ENCODE peak calls at places on chromosome 5, in nine cellular contexts. One of them, this sample, is unnamed.
A peak's percentile ranks its signal among the peaks of the same experiment; 100 is the strongest.

GRCh38 chr5:98635631-98636030 is 137.8 kb upstream of the RGMB start:
- DNase-seq in lower lobe of right lung: no peak
- DNase-seq in esophagus muscularis mucosa: no peak
- DNase-seq in retinal pigment epithelial cell: no peak
- DNase-seq in kidney: no peak
- DNase-seq in astrocyte of the spinal cord: peak; percentile 47
- DNase-seq in left ventricle myocardium inferior: no peak
- DNase-seq in A549: peak; percentile 14
- DNase-seq in PC-3: no peak
- DNase-seq in this sample: no peak

GRCh38 chr5:134273642-134274361 is 47.9 kb upstream of the PPP2CA start:
- DNase-seq in astrocyte of the spinal cord: no peak
- DNase-seq in retinal pigment epithelial cell: no peak
- DNase-seq in kidney: no peak
- DNase-seq in PC-3: no peak
- DNase-seq in left ventricle myocardium inferior: no peak
- DNase-seq in A549: no peak
- DNase-seq in lower lobe of right lung: no peak
- DNase-seq in esophagus muscularis mucosa: no peak
- DNase-seq in this sample: no peak

GRCh38 chr5:81826128-81826527 is 75.2 kb upstream of the SSBP2 start:
- DNase-seq in esophagus muscularis mucosa: no peak
- DNase-seq in PC-3: no peak
- DNase-seq in lower lobe of right lung: no peak
- DNase-seq in A549: no peak
- DNase-seq in astrocyte of the spinal cord: no peak
- DNase-seq in left ventricle myocardium inferior: no peak
- DNase-seq in kidney: no peak
- DNase-seq in retinal pigment epithelial cell: no peak
- DNase-seq in this sample: peak; percentile 7

GRCh38 chr5:63760965-63761364 is 201.3 kb downstream of the HTR1A start:
- DNase-seq in lower lobe of right lung: no peak
- DNase-seq in PC-3: no peak
- DNase-seq in esophagus muscularis mucosa: no peak
- DNase-seq in left ventricle myocardium inferior: no peak
- DNase-seq in A549: no peak
- DNase-seq in retinal pigment epithelial cell: no peak
- DNase-seq in astrocyte of the spinal cord: no peak
- DNase-seq in kidney: no peak
- DNase-seq in this sample: no peak

GRCh38 chr5:135344351-135344750 is 54.7 kb downstream of the MACROH2A1 start:
- DNase-seq in left ventricle myocardium inferior: no peak
- DNase-seq in kidney: no peak
- DNase-seq in PC-3: no peak
- DNase-seq in retinal pigment epithelial cell: no peak
- DNase-seq in esophagus muscularis mucosa: no peak
- DNase-seq in A549: no peak
- DNase-seq in lower lobe of right lung: no peak
- DNase-seq in astrocyte of the spinal cord: peak; percentile 40
- DNase-seq in this sample: no peak

GRCh38 chr5:175216991-175217390 is 227.0 kb downstream of the DRD1 start:
- DNase-seq in A549: no peak
- DNase-seq in astrocyte of the spinal cord: no peak
- DNase-seq in retinal pigment epithelial cell: no peak
- DNase-seq in lower lobe of right lung: no peak
- DNase-seq in PC-3: peak; percentile 57
- DNase-seq in left ventricle myocardium inferior: no peak
- DNase-seq in kidney: no peak
- DNase-seq in esophagus muscularis mucosa: no peak
- DNase-seq in this sample: peak; percentile 83

GRCh38 chr5:108295588-108296368 is 86.1 kb downstream of the FBXL17 start:
- DNase-seq in PC-3: peak; percentile 55
- DNase-seq in retinal pigment epithelial cell: no peak
- DNase-seq in left ventricle myocardium inferior: no peak
- DNase-seq in astrocyte of the spinal cord: peak; percentile 12
- DNase-seq in esophagus muscularis mucosa: no peak
- DNase-seq in A549: no peak
- DNase-seq in kidney: no peak
- DNase-seq in lower lobe of right lung: no peak
- DNase-seq in this sample: no peak

GRCh38 chr5:147481376-147481775 is 28.5 kb downstream of the DPYSL3 start:
- DNase-seq in lower lobe of right lung: no peak
- DNase-seq in astrocyte of the spinal cord: peak; percentile 90
- DNase-seq in left ventricle myocardium inferior: no peak
- DNase-seq in esophagus muscularis mucosa: no peak
- DNase-seq in retinal pigment epithelial cell: no peak
- DNase-seq in PC-3: no peak
- DNase-seq in kidney: no peak
- DNase-seq in A549: no peak
- DNase-seq in this sample: peak; percentile 69

DNA sequence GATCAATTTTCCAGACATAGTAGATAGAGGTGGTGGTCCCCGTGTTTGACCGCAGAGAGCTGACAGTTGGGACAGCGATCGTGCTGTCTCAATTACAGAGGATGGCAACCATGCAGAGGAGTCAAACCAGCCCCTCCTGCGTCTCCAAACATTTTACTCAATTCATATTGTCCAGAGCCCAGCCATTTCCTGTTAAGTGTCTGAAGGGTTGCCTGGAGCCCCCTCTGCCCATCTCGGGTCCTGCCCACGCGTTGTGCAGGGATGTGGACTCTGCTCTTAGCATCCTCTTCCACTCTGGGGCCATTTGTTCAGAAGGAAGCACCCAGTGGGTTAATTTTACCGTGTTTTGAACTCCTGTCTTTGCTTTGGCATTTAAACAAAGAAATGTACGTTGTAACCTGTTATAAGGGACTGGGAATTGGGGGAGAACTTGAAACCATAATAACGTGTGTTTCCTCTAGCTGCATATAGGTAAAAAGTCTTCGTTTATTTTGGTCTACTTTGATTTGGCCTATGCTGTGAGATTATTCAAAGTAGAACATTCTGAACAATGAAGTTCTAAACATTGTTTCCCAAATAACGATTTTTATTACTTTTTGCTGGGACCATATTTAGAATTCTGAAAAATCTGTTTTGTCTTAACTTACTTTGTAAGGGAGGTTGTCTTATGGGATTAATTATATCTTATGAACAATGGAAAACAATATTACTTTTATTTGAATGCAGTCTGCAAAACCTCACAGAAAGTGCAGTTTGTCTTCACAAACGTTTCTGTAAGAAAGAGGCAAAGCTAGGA is 901 bp downstream of the EGFLAM start:
- DNase-seq in PC-3: no peak
- DNase-seq in lower lobe of right lung: no peak
- DNase-seq in left ventricle myocardium inferior: no peak
- DNase-seq in astrocyte of the spinal cord: no peak
- DNase-seq in retinal pigment epithelial cell: no peak
- DNase-seq in A549: no peak
- DNase-seq in esophagus muscularis mucosa: no peak
- DNase-seq in kidney: no peak
- DNase-seq in this sample: no peak
- H3K4me3 ChIP-seq in PC-3: peak overlapping the region; percentile 52
- H3K4me3 ChIP-seq in lower lobe of right lung: peak overlapping the region; percentile 45
- H3K4me3 ChIP-seq in left ventricle myocardium inferior: peak overlapping the region; percentile 72
- H3K4me3 ChIP-seq in astrocyte of the spinal cord: no peak overlapping the region
- H3K4me3 ChIP-seq in retinal pigment epithelial cell: peak overlapping the region; percentile 39
- H3K4me3 ChIP-seq in A549: peak overlapping the region; percentile 49
- H3K4me3 ChIP-seq in esophagus muscularis mucosa: peak overlapping the region; percentile 56
- H3K4me3 ChIP-seq in kidney: no peak overlapping the region
- H3K4me3 ChIP-seq in this sample: no peak overlapping the region

GRCh38 chr5:149152317-149152746 is 11.0 kb downstream of the ABLIM3 start:
- DNase-seq in lower lobe of right lung: no peak
- DNase-seq in kidney: no peak
- DNase-seq in astrocyte of the spinal cord: no peak
- DNase-seq in left ventricle myocardium inferior: no peak
- DNase-seq in PC-3: peak; percentile 62
- DNase-seq in esophagus muscularis mucosa: no peak
- DNase-seq in retinal pigment epithelial cell: no peak
- DNase-seq in A549: peak; percentile 62
- DNase-seq in this sample: no peak

GRCh38 chr5:149150457-149150856 is 9.2 kb downstream of the ABLIM3 start:
- DNase-seq in A549: no peak
- DNase-seq in left ventricle myocardium inferior: no peak
- DNase-seq in lower lobe of right lung: no peak
- DNase-seq in retinal pigment epithelial cell: no peak
- DNase-seq in kidney: no peak
- DNase-seq in astrocyte of the spinal cord: no peak
- DNase-seq in PC-3: no peak
- DNase-seq in esophagus muscularis mucosa: no peak
- DNase-seq in this sample: no peak

GRCh38 chr5:149153193-149153750 is 12.0 kb downstream of the ABLIM3 start:
- DNase-seq in retinal pigment epithelial cell: no peak
- DNase-seq in left ventricle myocardium inferior: no peak
- DNase-seq in A549: no peak
- DNase-seq in kidney: no peak
- DNase-seq in astrocyte of the spinal cord: no peak
- DNase-seq in PC-3: no peak
- DNase-seq in esophagus muscularis mucosa: no peak
- DNase-seq in lower lobe of right lung: no peak
- DNase-seq in this sample: no peak

GRCh38 chr5:149149942-149150341 is 8.6 kb downstream of the ABLIM3 start:
- DNase-seq in A549: no peak
- DNase-seq in astrocyte of the spinal cord: no peak
- DNase-seq in kidney: no peak
- DNase-seq in esophagus muscularis mucosa: no peak
- DNase-seq in left ventricle myocardium inferior: no peak
- DNase-seq in PC-3: no peak
- DNase-seq in retinal pigment epithelial cell: no peak
- DNase-seq in lower lobe of right lung: no peak
- DNase-seq in this sample: no peak

GRCh38 chr5:149151717-149152116 is 10.4 kb downstream of the ABLIM3 start:
- DNase-seq in PC-3: peak; percentile 77
- DNase-seq in lower lobe of right lung: no peak
- DNase-seq in left ventricle myocardium inferior: no peak
- DNase-seq in A549: peak; percentile 29
- DNase-seq in astrocyte of the spinal cord: no peak
- DNase-seq in retinal pigment epithelial cell: no peak
- DNase-seq in kidney: no peak
- DNase-seq in esophagus muscularis mucosa: no peak
- DNase-seq in this sample: no peak
- TF ChIP-seq CTCF in PC-3: peak; percentile 93
- TF ChIP-seq CTCF in lower lobe of right lung: peak; percentile 9
- TF ChIP-seq CTCF in left ventricle myocardium inferior: peak; percentile 29
- TF ChIP-seq CTCF in A549: peak; percentile 20
- TF ChIP-seq CTCF in astrocyte of the spinal cord: no peak
- TF ChIP-seq CTCF in retinal pigment epithelial cell: peak; percentile 38
- TF ChIP-seq CTCF in kidney: peak; percentile 7
- TF ChIP-seq CTCF in esophagus muscularis mucosa: peak; percentile 16
- TF ChIP-seq CTCF in this sample: peak; percentile 31

GRCh38 chr5:179822444-179822990 is 1.8 kb downstream of the SQSTM1 start:
- DNase-seq in astrocyte of the spinal cord: no peak
- DNase-seq in lower lobe of right lung: peak; percentile 40
- DNase-seq in PC-3: no peak
- DNase-seq in retinal pigment epithelial cell: no peak
- DNase-seq in left ventricle myocardium inferior: no peak
- DNase-seq in A549: no peak
- DNase-seq in esophagus muscularis mucosa: no peak
- DNase-seq in kidney: peak; percentile 76
- DNase-seq in this sample: no peak

GRCh38 chr5:179820127-179820482 is 600 bp upstream of the SQSTM1 start:
- DNase-seq in left ventricle myocardium inferior: no peak
- DNase-seq in A549: peak; percentile 60
- DNase-seq in lower lobe of right lung: no peak
- DNase-seq in esophagus muscularis mucosa: no peak
- DNase-seq in PC-3: no peak
- DNase-seq in retinal pigment epithelial cell: no peak
- DNase-seq in astrocyte of the spinal cord: no peak
- DNase-seq in kidney: no peak
- DNase-seq in this sample: no peak

GRCh38 chr5:179820483-179821297 is at the start of gene SQSTM1:
- DNase-seq in astrocyte of the spinal cord: peak; percentile 82
- DNase-seq in kidney: peak; percentile 96
- DNase-seq in A549: peak; percentile 87
- DNase-seq in left ventricle myocardium inferior: peak; percentile 87
- DNase-seq in PC-3: peak; percentile 75
- DNase-seq in esophagus muscularis mucosa: peak; percentile 93
- DNase-seq in retinal pigment epithelial cell: no peak
- DNase-seq in lower lobe of right lung: peak; percentile 88
- DNase-seq in this sample: no peak

GRCh38 chr5:179822059-179822432 is 1.3 kb downstream of the SQSTM1 start:
- DNase-seq in retinal pigment epithelial cell: no peak
- DNase-seq in kidney: no peak
- DNase-seq in A549: no peak
- DNase-seq in astrocyte of the spinal cord: no peak
- DNase-seq in left ventricle myocardium inferior: no peak
- DNase-seq in lower lobe of right lung: peak; percentile 16
- DNase-seq in esophagus muscularis mucosa: no peak
- DNase-seq in PC-3: no peak
- DNase-seq in this sample: no peak

GRCh38 chr5:179821298-179822058 is 773 bp downstream of the SQSTM1 start:
- DNase-seq in lower lobe of right lung: peak; percentile 97
- DNase-seq in retinal pigment epithelial cell: peak; percentile 77
- DNase-seq in PC-3: peak; percentile 80
- DNase-seq in A549: peak; percentile 92
- DNase-seq in astrocyte of the spinal cord: peak; percentile 97
- DNase-seq in esophagus muscularis mucosa: peak; percentile 98
- DNase-seq in left ventricle myocardium inferior: peak; percentile 97
- DNase-seq in kidney: peak; percentile 99
- DNase-seq in this sample: peak; percentile 76
- H3K4me3 ChIP-seq in lower lobe of right lung: peak overlapping the region; percentile 97
- H3K4me3 ChIP-seq in retinal pigment epithelial cell: peak overlapping the region; percentile 74
- H3K4me3 ChIP-seq in PC-3: peak overlapping the region; percentile 93
- H3K4me3 ChIP-seq in A549: peak overlapping the region; percentile 81
- H3K4me3 ChIP-seq in astrocyte of the spinal cord: peak overlapping the region; percentile 80
- H3K4me3 ChIP-seq in esophagus muscularis mucosa: peak overlapping the region; percentile 97
- H3K4me3 ChIP-seq in left ventricle myocardium inferior: peak overlapping the region; percentile 91
- H3K4me3 ChIP-seq in kidney: peak overlapping the region; percentile 84
- H3K4me3 ChIP-seq in this sample: peak overlapping the region; percentile 61

GRCh38 chr5:78361226-78361993 is 993 bp downstream of the SCAMP1 start:
- DNase-seq in A549: peak; percentile 68
- DNase-seq in left ventricle myocardium inferior: peak; percentile 28
- DNase-seq in kidney: peak; percentile 63
- DNase-seq in esophagus muscularis mucosa: no peak
- DNase-seq in retinal pigment epithelial cell: peak; percentile 62
- DNase-seq in PC-3: peak; percentile 80
- DNase-seq in astrocyte of the spinal cord: peak; percentile 64
- DNase-seq in lower lobe of right lung: no peak
- DNase-seq in this sample: no peak

GRCh38 chr5:78364005-78364404 is 3.6 kb downstream of the SCAMP1 start:
- DNase-seq in kidney: no peak
- DNase-seq in lower lobe of right lung: no peak
- DNase-seq in esophagus muscularis mucosa: no peak
- DNase-seq in retinal pigment epithelial cell: no peak
- DNase-seq in astrocyte of the spinal cord: no peak
- DNase-seq in left ventricle myocardium inferior: no peak
- DNase-seq in A549: peak; percentile 24
- DNase-seq in PC-3: no peak
- DNase-seq in this sample: no peak

GRCh38 chr5:78360674-78361225 is 333 bp downstream of the SCAMP1 start:
- DNase-seq in kidney: peak; percentile 90
- DNase-seq in astrocyte of the spinal cord: no peak
- DNase-seq in A549: no peak
- DNase-seq in retinal pigment epithelial cell: no peak
- DNase-seq in left ventricle myocardium inferior: peak; percentile 40
- DNase-seq in esophagus muscularis mucosa: no peak
- DNase-seq in PC-3: no peak
- DNase-seq in lower lobe of right lung: peak; percentile 78
- DNase-seq in this sample: no peak

GRCh38 chr5:78362220-78362619 is 1.8 kb downstream of the SCAMP1 start:
- DNase-seq in retinal pigment epithelial cell: no peak
- DNase-seq in astrocyte of the spinal cord: no peak
- DNase-seq in PC-3: no peak
- DNase-seq in left ventricle myocardium inferior: no peak
- DNase-seq in lower lobe of right lung: no peak
- DNase-seq in A549: no peak
- DNase-seq in esophagus muscularis mucosa: no peak
- DNase-seq in kidney: no peak
- DNase-seq in this sample: no peak

DNA sequence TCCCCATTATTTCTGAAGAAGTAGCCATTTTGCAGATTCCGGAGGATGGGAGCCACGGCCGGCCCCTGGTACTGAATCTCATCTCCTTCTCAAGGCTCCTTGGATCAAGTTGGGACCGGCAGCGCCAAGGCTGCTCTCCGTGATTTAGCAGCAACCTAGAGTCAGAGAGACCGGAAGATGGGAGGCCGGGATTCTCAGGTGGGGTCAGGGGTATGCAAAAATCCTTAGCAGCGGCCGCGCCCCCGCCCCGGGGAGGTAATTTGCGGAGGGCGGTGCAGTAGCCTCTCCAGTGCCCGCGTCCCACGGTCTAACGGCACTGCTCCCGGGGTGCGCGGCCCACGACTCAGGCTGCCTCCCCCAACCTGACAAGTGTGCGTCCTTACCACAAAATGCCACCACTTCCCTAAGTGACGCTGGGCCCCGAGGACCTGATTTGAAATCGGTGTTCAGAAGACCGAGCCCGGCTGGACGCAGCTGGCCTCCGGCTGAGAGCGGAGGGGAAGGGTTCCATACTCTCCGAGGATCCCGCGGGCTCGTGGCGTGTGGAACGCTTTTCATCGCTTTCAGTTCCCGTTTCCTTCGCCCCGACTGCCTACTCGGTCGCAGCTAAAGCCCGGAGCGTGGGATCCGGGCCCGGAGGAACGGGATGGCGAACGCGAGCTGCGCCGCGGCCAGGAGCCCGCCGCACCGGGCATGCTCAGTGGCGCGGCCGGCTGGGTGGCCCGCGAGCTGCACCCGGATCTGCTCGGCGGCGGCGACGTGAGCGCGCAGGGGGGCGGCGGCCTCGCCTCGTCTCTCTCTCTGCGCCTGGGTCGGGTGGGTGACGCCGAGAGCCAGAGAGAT is at the start of gene SCAMP1:
- DNase-seq in A549: peak; percentile 91
- DNase-seq in retinal pigment epithelial cell: peak; percentile 70
- DNase-seq in kidney: peak; percentile 96
- DNase-seq in esophagus muscularis mucosa: peak; percentile 97
- DNase-seq in PC-3: peak; percentile 90
- DNase-seq in lower lobe of right lung: peak; percentile 94
- DNase-seq in astrocyte of the spinal cord: peak; percentile 95
- DNase-seq in left ventricle myocardium inferior: peak; percentile 92
- DNase-seq in this sample: peak; percentile 68
- TF ChIP-seq CTCF in A549: no peak
- TF ChIP-seq CTCF in retinal pigment epithelial cell: no peak
- TF ChIP-seq CTCF in kidney: peak; percentile 8
- TF ChIP-seq CTCF in esophagus muscularis mucosa: peak; percentile 63
- TF ChIP-seq CTCF in PC-3: no peak
- TF ChIP-seq CTCF in lower lobe of right lung: peak; percentile 63
- TF ChIP-seq CTCF in astrocyte of the spinal cord: peak; percentile 10
- TF ChIP-seq CTCF in left ventricle myocardium inferior: peak; percentile 72
- TF ChIP-seq CTCF in this sample: peak; percentile 14